ENCODE peak calls at places on chromosome X, in five cellular contexts. Q is ELF-1, O is WTC11, C is EH, V is MV-4-11. H is an unnamed sample.
A peak's percentile ranks its signal among the peaks of the same experiment; 100 is the strongest.

GRCh38 chrX:129359269-129359668 is 164.0 kb downstream of the SMARCA1 start:
- DNase-seq in C (peak; percentile 23), O (no peak), Q (no peak), V (no peak), H (no peak)

GRCh38 chrX:81377329-81377728 is 175.4 kb downstream of the SH3BGRL start:
- DNase-seq in O (no peak), C (peak; percentile 33), V (peak; percentile 0), Q (no peak), H (no peak)

GRCh38 chrX:53795583-53795982 is 109.1 kb upstream of the HUWE1 start:
- DNase-seq in Q (no peak), C (peak; percentile 3), O (no peak), V (peak; percentile 52), H (no peak)

GRCh38 chrX:129833153-129834004 is 10.3 kb downstream of the ZDHHC9 start:
- DNase-seq in C (peak; percentile 73), V (no peak), Q (no peak), O (no peak), H (no peak)

GRCh38 chrX:56794831-56795230 is 65.8 kb downstream of the NBDY start:
- DNase-seq in C (no peak), O (no peak), V (no peak), Q (no peak), H (no peak)

GRCh38 chrX:10235851-10236250 is 79.1 kb downstream of the CLCN4 start:
- DNase-seq in O (no peak), C (peak; percentile 83), V (peak; percentile 48), Q (no peak), H (no peak)

GRCh38 chrX:148806145-148806868 is 305.9 kb downstream of the AFF2 start:
- DNase-seq in O (peak; percentile 9), V (no peak), C (no peak), Q (peak; percentile 28), H (no peak)

GRCh38 chrX:20393944-20394343 is 127.2 kb upstream of the RPS6KA3 start:
- DNase-seq in O (no peak), Q (no peak), C (no peak), V (no peak), H (no peak)

GRCh38 chrX:8868070-8868795 is 67.0 kb upstream of the FAM9A start:
- DNase-seq in O (no peak), Q (no peak), V (no peak), C (peak; percentile 36), H (no peak)

GRCh38 chrX:51336584-51336983 is 4.0 kb downstream of the NUDT10 start:
- DNase-seq in V (no peak), C (peak; percentile 31), O (peak; percentile 10), Q (peak; percentile 36), H (no peak)

GRCh38 chrX:44035576-44035975 is 62.4 kb upstream of the NDP start:
- DNase-seq in V (no peak), Q (no peak), C (no peak), O (no peak), H (no peak)

H was measured in ecto neural progenitor cell.